ENCODE peak calls at places on chromosomes 5 and 9, in five cellular contexts. N is upper lobe of left lung, I is H1, Q is transverse colon, X is spleen. W is an unnamed sample.
A peak's percentile ranks its signal among the peaks of the same experiment; 100 is the strongest.

GRCh38 chr5:9194509-9194908 is 351.4 kb downstream of the SEMA5A start:
- DNase-seq in N (no peak), X (no peak), I (no peak), Q (no peak), W (no peak)

GRCh38 chr9:97307091-97307490 is 368 bp upstream of the CCDC180 start:
- DNase-seq in Q (peak; percentile 65), I (peak; percentile 97), N (peak; percentile 93), X (peak; percentile 85), W (peak; percentile 68)

GRCh38 chr9:125815568-125815967 is 68.4 kb downstream of the PBX3 start:
- DNase-seq in N (no peak), Q (no peak), X (no peak), I (no peak), W (no peak)

GRCh38 chr5:73311291-73312110 is 137.1 kb downstream of the FOXD1 start:
- DNase-seq in I (peak; percentile 71), X (no peak), Q (no peak), N (no peak), W (no peak)

GRCh38 chr5:178434016-178434761 is 156.0 kb downstream of the COL23A1 start:
- DNase-seq in N (no peak), I (peak; percentile 32), Q (no peak), X (no peak), W (no peak)

GRCh38 chr9:5326893-5327548 is 12.7 kb downstream of the RLN1 start:
- DNase-seq in X (no peak), I (peak; percentile 64), N (peak; percentile 82), Q (no peak), W (peak; percentile 50)

GRCh38 chr5:175464414-175465233 is 13.7 kb upstream of the SFXN1 start:
- DNase-seq in X (no peak), I (peak; percentile 87), Q (peak; percentile 59), N (no peak), W (peak; percentile 51)

GRCh38 chr5:177175336-177175735 is 41.8 kb downstream of the NSD1 start:
- DNase-seq in N (no peak), Q (no peak), I (no peak), X (no peak), W (no peak)

GRCh38 chr5:155001523-155001922 is 12.0 kb upstream of the KIF4B start:
- DNase-seq in Q (no peak), I (no peak), X (no peak), N (no peak), W (no peak)

GRCh38 chr9:14358523-14358922 is 44.6 kb upstream of the NFIB start:
- DNase-seq in X (no peak), Q (no peak), N (no peak), I (no peak), W (no peak)

GRCh38 chr5:55360190-55360589 is 52.4 kb downstream of the MTREX start:
- DNase-seq in I (no peak), N (no peak), X (no peak), Q (no peak), W (no peak)

GRCh38 chr5:78300464-78301045 is 6.1 kb upstream of the AP3B1 start:
- DNase-seq in Q (no peak), N (no peak), I (no peak), X (no peak), W (no peak)

GRCh38 chr9:134411451-134412297 is 85.4 kb downstream of the RXRA start:
- DNase-seq in Q (no peak), N (no peak), X (no peak), I (no peak), W (no peak)

GRCh38 chr5:95773325-95774059 is 42.4 kb downstream of the RHOBTB3 start:
- DNase-seq in Q (no peak), N (no peak), X (no peak), I (no peak), W (no peak)

GRCh38 chr5:169423580-169424278 is 122.8 kb upstream of the SLIT3 start:
- DNase-seq in Q (no peak), N (no peak), X (no peak), I (no peak), W (no peak)

GRCh38 chr9:113934826-113935676 is 58.9 kb downstream of the ZNF618 start:
- DNase-seq in Q (no peak), N (no peak), X (no peak), I (peak; percentile 43), W (peak; percentile 21)

GRCh38 chr5:76717222-76718083 is 1.5 kb downstream of the F2R start:
- DNase-seq in N (no peak), X (no peak), Q (no peak), I (no peak), W (no peak)

GRCh38 chr5:121691478-121691877 is 160.2 kb upstream of the FTMT start:
- DNase-seq in N (peak; percentile 48), Q (no peak), X (no peak), I (no peak), W (peak; percentile 33)

GRCh38 chr5:44801992-44802391 is 6.8 kb upstream of the MRPS30 start:
- DNase-seq in I (no peak), X (no peak), Q (no peak), N (no peak), W (no peak)

GRCh38 chr9:115524467-115525059 is 406.6 kb upstream of the TNC start:
- DNase-seq in N (no peak), Q (peak; percentile 10), I (no peak), X (no peak), W (no peak)

GRCh38 chr9:125472926-125473701 is 211.5 kb downstream of the GAPVD1 start:
- DNase-seq in Q (no peak), I (no peak), N (peak; percentile 36), X (no peak), W (no peak)

GRCh38 chr5:51225671-51226419 is 157.4 kb upstream of the ISL1 start:
- DNase-seq in X (no peak), I (no peak), Q (no peak), N (no peak), W (peak; percentile 63)

GRCh38 chr5:20276061-20276958 is 288.3 kb upstream of the CDH18 start:
- DNase-seq in X (no peak), Q (no peak), I (no peak), N (no peak), W (no peak)

GRCh38 chr5:156513123-156513814 is 186.3 kb downstream of the SGCD start:
- DNase-seq in I (no peak), X (no peak), N (no peak), Q (no peak), W (no peak)

GRCh38 chr5:43554497-43554896 is 2.4 kb downstream of the PAIP1 start:
- DNase-seq in Q (no peak), X (no peak), N (no peak), I (no peak), W (no peak)

GRCh38 chr5:43553381-43553780 is 3.5 kb downstream of the PAIP1 start:
- DNase-seq in X (no peak), N (no peak), I (no peak), Q (no peak), W (no peak)

GRCh38 chr5:43555895-43556606 is 826 bp downstream of the PAIP1 start:
- DNase-seq in N (peak; percentile 71), Q (peak; percentile 66), X (peak; percentile 91), I (peak; percentile 82), W (peak; percentile 46)

GRCh38 chr5:43560128-43560527 is 3.3 kb upstream of the PAIP1 start:
- DNase-seq in Q (no peak), N (no peak), X (no peak), I (no peak), W (no peak)

GRCh38 chr5:43556857-43557593 is at the start of gene PAIP1:
- DNase-seq in N (peak; percentile 77), I (peak; percentile 87), Q (peak; percentile 83), X (peak; percentile 97), W (peak; percentile 78)
- TF ChIP-seq POLR2AphosphoS5 in N (no peak), I (no peak), Q (peak; percentile 52), X (peak; percentile 84), W (no peak)

DNA sequence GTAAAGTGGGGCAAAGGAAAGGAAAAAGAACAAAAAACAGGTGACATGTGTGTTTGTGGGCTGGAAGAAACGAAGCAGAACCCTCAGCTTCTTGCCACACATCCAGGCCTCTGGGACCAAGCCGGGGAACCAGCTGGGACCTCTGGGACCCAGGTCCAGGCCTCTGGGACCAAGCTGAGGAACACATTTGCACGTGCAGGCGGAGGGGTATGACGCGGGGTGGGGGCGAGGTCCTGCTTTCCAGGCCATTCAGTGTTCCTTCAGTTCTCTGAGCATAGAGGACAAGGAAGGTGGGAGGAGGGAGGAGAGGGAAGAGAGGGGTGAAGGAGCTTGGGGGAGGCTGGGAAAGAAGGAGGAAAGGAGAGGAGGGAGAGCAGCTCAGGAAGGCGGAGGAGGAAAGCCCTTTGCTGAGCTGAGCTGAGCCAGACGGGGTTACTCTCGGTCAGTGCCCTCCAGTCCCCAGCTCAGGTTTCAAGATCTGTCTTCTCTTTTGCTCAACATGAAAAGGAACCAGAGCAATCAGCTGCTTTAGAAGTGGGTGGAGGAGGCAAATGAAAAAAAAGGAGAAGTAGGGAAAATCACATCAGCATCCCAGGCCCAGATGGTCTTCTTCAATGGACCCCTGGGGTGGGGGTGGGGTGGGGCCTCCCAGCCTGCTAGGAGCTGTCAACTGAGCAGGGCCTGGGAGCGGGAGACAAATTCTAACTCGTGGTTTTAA is 59.1 kb downstream of the ABCA1 start:
- DNase-seq in Q (peak; percentile 46), I (peak; percentile 54), N (peak; percentile 70), X (peak; percentile 83), W (peak; percentile 38)
- TF ChIP-seq POLR2AphosphoS5 in Q (peak; percentile 40), I (no peak), N (peak; percentile 32), X (peak; percentile 66), W (peak; percentile 66)

DNA sequence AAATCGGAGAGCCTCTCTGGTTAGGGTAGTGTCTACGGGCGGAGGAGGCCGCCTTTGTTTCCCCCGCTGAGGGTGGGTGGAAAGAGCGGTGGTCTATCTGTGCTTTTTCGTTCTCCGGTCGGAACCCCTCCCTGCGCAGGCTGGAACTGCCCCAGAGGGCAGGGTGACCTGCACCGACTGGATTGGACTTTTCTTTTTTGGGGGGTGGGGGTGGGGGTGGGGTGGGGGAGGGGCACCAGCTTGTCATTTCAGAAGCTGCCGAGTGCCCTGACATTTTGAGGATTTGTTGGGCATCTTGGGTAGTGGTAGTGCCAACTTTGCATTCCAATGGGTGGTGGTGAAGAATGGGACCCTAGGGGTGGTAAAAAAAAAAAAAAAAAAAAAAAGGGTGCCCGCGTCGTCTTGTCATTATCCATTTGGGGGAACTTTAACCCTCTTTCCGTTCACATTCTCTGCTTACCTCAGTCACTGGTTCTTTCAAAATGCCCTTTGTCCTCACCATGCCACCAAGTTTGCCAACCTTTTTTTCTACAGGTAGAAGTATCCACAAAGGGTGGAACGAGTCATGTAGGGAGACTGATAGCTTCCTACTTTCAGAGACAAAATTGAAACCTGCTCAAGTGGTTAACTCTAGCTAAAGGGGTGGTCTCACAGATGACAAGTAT is 1.3 kb downstream of the UBE2R2 start:
- DNase-seq in Q (peak; percentile 32), I (peak; percentile 54), N (peak; percentile 39), X (no peak), W (peak; percentile 28)
- TF ChIP-seq POLR2AphosphoS5 in Q (peak; percentile 65), I (no peak), N (peak; percentile 50), X (no peak), W (no peak)

DNA sequence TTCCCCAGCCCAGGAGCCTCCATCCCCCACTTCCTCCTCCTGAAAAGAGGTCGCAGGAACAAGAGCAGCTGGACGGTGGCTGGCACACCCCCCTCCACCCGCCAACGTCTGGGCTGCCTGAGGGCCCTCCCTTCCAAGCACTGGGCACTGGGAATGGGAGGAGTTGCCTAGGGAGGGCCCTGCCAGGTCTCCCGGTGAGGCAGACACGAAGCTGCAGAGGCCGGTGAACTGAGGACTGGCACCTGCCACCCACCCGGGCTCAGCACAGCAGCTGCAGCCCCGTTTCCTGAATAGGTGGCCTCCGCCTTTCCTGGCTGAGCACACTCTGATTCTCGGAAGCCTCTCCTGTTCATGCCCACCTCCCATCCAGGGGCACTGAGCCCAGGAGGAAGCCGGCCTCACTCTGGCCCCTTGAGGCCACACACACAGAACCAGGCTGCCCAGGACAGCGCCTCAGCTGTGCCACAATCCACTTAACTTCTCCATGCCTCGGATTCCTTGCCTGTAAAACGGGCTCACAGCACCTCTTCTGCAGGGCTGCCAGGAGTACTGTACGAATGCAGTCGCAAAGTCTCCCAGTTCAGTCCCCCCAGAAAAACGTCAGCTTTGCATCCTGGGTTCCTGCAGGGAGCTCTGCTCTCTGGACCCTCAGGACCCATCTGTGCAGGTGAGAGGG is 1.3 kb downstream of the NPDC1 start:
- DNase-seq in I (no peak), N (peak; percentile 41), X (no peak), Q (peak; percentile 67), W (peak; percentile 83)
- TF ChIP-seq POLR2AphosphoS5 in I (no peak), N (peak; percentile 59), X (peak; percentile 82), Q (peak; percentile 60), W (no peak)

W was measured in stomach.